ENCODE peak calls at places on chromosome 10, in four cellular contexts. M, E, U and T are unnamed samples.

GRCh38 chr10:124093076-124093773 is at the start of gene CHST15:
- DNase-seq in M (peak), E (no peak), U (peak), T (peak)

GRCh38 chr10:68208424-68209042 is 23.4 kb downstream of the ATOH7 start:
- DNase-seq in M (peak), E (peak), U (peak), T (peak)

GRCh38 chr10:131086511-131086910 is 225.0 kb downstream of the TCERG1L start:
- DNase-seq in M (no peak), E (no peak), U (no peak), T (no peak)

GRCh38 chr10:72712136-72712535 is 20.2 kb downstream of the MCU start:
- DNase-seq in M (peak), E (peak), U (no peak), T (no peak)

GRCh38 chr10:22598488-22598887 is 115.9 kb downstream of the PIP4K2A start:
- DNase-seq in M (no peak), E (no peak), U (no peak), T (no peak)

GRCh38 chr10:119253433-119254174 is 46.2 kb downstream of the GRK5 start:
- DNase-seq in M (peak), E (peak), U (no peak), T (no peak)

GRCh38 chr10:36172574-36172973 is 530.5 kb upstream of the FZD8 start:
- DNase-seq in M (no peak), E (peak), U (no peak), T (no peak)

GRCh38 chr10:89003344-89003743 is 12.7 kb downstream of the FAS start:
- DNase-seq in M (no peak), E (peak), U (no peak), T (no peak)

GRCh38 chr10:119459681-119460340 is 82.7 kb downstream of the RGS10 start:
- DNase-seq in M (no peak), E (no peak), U (no peak), T (no peak)

GRCh38 chr10:60314306-60314940 is 75.3 kb downstream of the ANK3 start:
- DNase-seq in M (no peak), E (peak), U (no peak), T (no peak)

GRCh38 chr10:124554085-124554858 is 92.6 kb downstream of the LHPP start:
- DNase-seq in M (no peak), E (no peak), U (no peak), T (no peak)

GRCh38 chr10:124313374-124313773 is 105.3 kb downstream of the OAT start:
- DNase-seq in M (no peak), E (no peak), U (no peak), T (no peak)

GRCh38 chr10:68879628-68880027 is 21.5 kb upstream of the DDX50 start:
- DNase-seq in M (no peak), E (no peak), U (no peak), T (no peak)

GRCh38 chr10:3274414-3274813 is 101.8 kb upstream of the PITRM1 start:
- DNase-seq in M (no peak), E (no peak), U (no peak), T (no peak)

GRCh38 chr10:99694171-99694570 is 34.9 kb downstream of the ENTPD7 start:
- DNase-seq in M (no peak), E (peak), U (no peak), T (no peak)

GRCh38 chr10:30210296-30210695 is 138.8 kb downstream of the MTPAP start:
- DNase-seq in M (no peak), E (no peak), U (no peak), T (no peak)

GRCh38 chr10:30219977-30220751 is 128.9 kb downstream of the MTPAP start:
- DNase-seq in M (no peak), E (peak), U (no peak), T (no peak)

GRCh38 chr10:30216811-30217210 is 132.3 kb downstream of the MTPAP start:
- DNase-seq in M (no peak), E (no peak), U (no peak), T (no peak)

GRCh38 chr10:30215131-30215530 is 133.9 kb downstream of the MTPAP start:
- DNase-seq in M (no peak), E (peak), U (no peak), T (no peak)

DNA sequence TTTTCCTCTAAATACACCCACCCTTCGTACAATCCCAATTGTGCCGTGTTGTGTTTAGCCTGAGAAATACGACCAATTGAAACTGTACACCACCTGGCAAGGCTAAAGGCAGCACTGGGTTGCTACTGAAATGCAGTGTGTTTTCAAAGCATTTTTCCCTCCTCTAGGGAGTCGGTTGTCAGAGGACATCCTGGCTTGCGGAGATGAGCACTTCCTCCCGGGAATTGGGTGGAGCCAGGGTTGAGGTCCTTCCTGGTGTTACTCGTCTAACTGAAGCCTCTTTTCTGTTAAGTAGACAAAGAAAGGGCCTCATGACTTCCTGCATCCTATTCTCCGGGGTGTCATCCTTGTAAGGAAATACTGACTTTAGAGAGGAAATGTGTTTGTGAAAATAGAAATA is 133.4 kb downstream of the MTPAP start:
- DNase-seq in M (peak), E (no peak), U (no peak), T (no peak)
- H3K56ac ChIP-seq in M (no peak), E (no peak), U (no peak), T (no peak)

GRCh38 chr10:92850186-92850585 is 1.9 kb downstream of the EXOC6 start:
- DNase-seq in M (no peak), E (peak), U (no peak), T (no peak)
- H3K56ac ChIP-seq in M (no peak), E (no peak), U (no peak), T (no peak)

DNA sequence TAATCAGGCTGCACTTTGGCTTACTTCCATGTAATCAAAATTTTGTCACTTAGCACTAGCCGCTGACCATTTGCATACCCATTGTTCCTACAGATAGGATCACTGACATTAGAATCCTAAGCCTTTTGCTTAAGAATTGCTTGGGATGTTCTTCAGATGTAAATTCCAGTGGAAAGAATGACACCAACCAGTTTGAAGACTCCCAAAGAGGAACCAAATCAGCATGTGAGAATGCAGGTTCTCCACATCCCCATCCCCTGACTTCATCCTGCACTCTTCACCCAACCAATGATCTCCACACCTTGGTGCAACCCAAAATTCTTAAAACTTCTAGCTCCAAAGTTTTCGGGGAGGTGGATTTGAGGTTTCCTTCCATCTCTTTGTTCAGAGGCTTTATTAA is 345.6 kb downstream of the GPAM start:
- DNase-seq in M (peak), E (no peak), U (no peak), T (no peak)
- H3K56ac ChIP-seq in M (no peak), E (no peak), U (no peak), T (no peak)

GRCh38 chr10:117535045-117535751 is 7.3 kb upstream of the EMX2 start:
- DNase-seq in M (peak), E (no peak), U (no peak), T (peak)
- H3K56ac ChIP-seq in M (peak), E (no peak), U (no peak), T (no peak)